ENCODE peak calls at places on chromosomes 12 and 14, in eight cellular contexts. One of them, this sample, is unnamed.

GRCh38 chr14:51236314-51236713 is 3.7 kb upstream of the TMX1 start:
- DNase-seq in adipocyte: peak; percentile 8
- DNase-seq in NCI-H460: no peak
- DNase-seq in activated CD8-positive, alpha-beta memory T cell treated with anti-CD3 and anti-CD28 coated beads for 24 hours: no peak
- DNase-seq in activated T-cell treated with anti-CD3 and anti-CD28 coated beads, Interleukin-2, amount 50 U/mL, for 72 hours: peak; percentile 29
- DNase-seq in activated CD4-positive, alpha-beta T cell treated with anti-CD3 and anti-CD28 coated beads, Interleukin-2, amount 50 U/mL, for 1 hour: no peak
- DNase-seq in astrocyte of the hippocampus: no peak
- DNase-seq in A549: no peak
- DNase-seq in this sample: peak; percentile 36

GRCh38 chr14:75249251-75249957 is 29.2 kb upstream of the FOS start:
- DNase-seq in adipocyte: no peak
- DNase-seq in NCI-H460: no peak
- DNase-seq in activated CD8-positive, alpha-beta memory T cell treated with anti-CD3 and anti-CD28 coated beads for 24 hours: peak; percentile 86
- DNase-seq in activated T-cell treated with anti-CD3 and anti-CD28 coated beads, Interleukin-2, amount 50 U/mL, for 72 hours: peak; percentile 90
- DNase-seq in activated CD4-positive, alpha-beta T cell treated with anti-CD3 and anti-CD28 coated beads, Interleukin-2, amount 50 U/mL, for 1 hour: peak; percentile 78
- DNase-seq in astrocyte of the hippocampus: peak; percentile 54
- DNase-seq in A549: no peak
- DNase-seq in this sample: no peak

GRCh38 chr12:54197037-54197909 is 8.5 kb upstream of the SMUG1 start:
- DNase-seq in adipocyte: no peak
- DNase-seq in NCI-H460: no peak
- DNase-seq in activated CD8-positive, alpha-beta memory T cell treated with anti-CD3 and anti-CD28 coated beads for 24 hours: no peak
- DNase-seq in activated T-cell treated with anti-CD3 and anti-CD28 coated beads, Interleukin-2, amount 50 U/mL, for 72 hours: no peak
- DNase-seq in activated CD4-positive, alpha-beta T cell treated with anti-CD3 and anti-CD28 coated beads, Interleukin-2, amount 50 U/mL, for 1 hour: no peak
- DNase-seq in astrocyte of the hippocampus: peak; percentile 63
- DNase-seq in A549: no peak
- DNase-seq in this sample: peak; percentile 62

GRCh38 chr12:13841358-13841757 is 140.0 kb downstream of the GRIN2B start:
- DNase-seq in adipocyte: no peak
- DNase-seq in NCI-H460: no peak
- DNase-seq in activated CD8-positive, alpha-beta memory T cell treated with anti-CD3 and anti-CD28 coated beads for 24 hours: no peak
- DNase-seq in activated T-cell treated with anti-CD3 and anti-CD28 coated beads, Interleukin-2, amount 50 U/mL, for 72 hours: no peak
- DNase-seq in activated CD4-positive, alpha-beta T cell treated with anti-CD3 and anti-CD28 coated beads, Interleukin-2, amount 50 U/mL, for 1 hour: no peak
- DNase-seq in astrocyte of the hippocampus: no peak
- DNase-seq in A549: no peak
- DNase-seq in this sample: no peak

GRCh38 chr12:52976574-52977071 is 27.7 kb downstream of the KRT18 start:
- DNase-seq in adipocyte: peak; percentile 52
- DNase-seq in NCI-H460: no peak
- DNase-seq in activated CD8-positive, alpha-beta memory T cell treated with anti-CD3 and anti-CD28 coated beads for 24 hours: no peak
- DNase-seq in activated T-cell treated with anti-CD3 and anti-CD28 coated beads, Interleukin-2, amount 50 U/mL, for 72 hours: no peak
- DNase-seq in activated CD4-positive, alpha-beta T cell treated with anti-CD3 and anti-CD28 coated beads, Interleukin-2, amount 50 U/mL, for 1 hour: no peak
- DNase-seq in astrocyte of the hippocampus: peak; percentile 82
- DNase-seq in A549: peak; percentile 60
- DNase-seq in this sample: peak; percentile 99

GRCh38 chr12:114691196-114691595 is 7.2 kb upstream of the TBX3 start:
- DNase-seq in adipocyte: no peak
- DNase-seq in NCI-H460: no peak
- DNase-seq in activated CD8-positive, alpha-beta memory T cell treated with anti-CD3 and anti-CD28 coated beads for 24 hours: no peak
- DNase-seq in activated T-cell treated with anti-CD3 and anti-CD28 coated beads, Interleukin-2, amount 50 U/mL, for 72 hours: no peak
- DNase-seq in activated CD4-positive, alpha-beta T cell treated with anti-CD3 and anti-CD28 coated beads, Interleukin-2, amount 50 U/mL, for 1 hour: no peak
- DNase-seq in astrocyte of the hippocampus: no peak
- DNase-seq in A549: no peak
- DNase-seq in this sample: peak; percentile 64

GRCh38 chr12:132525833-132526455 is 36.0 kb downstream of the FBRSL1 start:
- DNase-seq in adipocyte: no peak
- DNase-seq in NCI-H460: no peak
- DNase-seq in activated CD8-positive, alpha-beta memory T cell treated with anti-CD3 and anti-CD28 coated beads for 24 hours: no peak
- DNase-seq in activated T-cell treated with anti-CD3 and anti-CD28 coated beads, Interleukin-2, amount 50 U/mL, for 72 hours: no peak
- DNase-seq in activated CD4-positive, alpha-beta T cell treated with anti-CD3 and anti-CD28 coated beads, Interleukin-2, amount 50 U/mL, for 1 hour: no peak
- DNase-seq in astrocyte of the hippocampus: peak; percentile 46
- DNase-seq in A549: no peak
- DNase-seq in this sample: no peak

GRCh38 chr12:13203028-13203922 is 6.7 kb downstream of the EMP1 start:
- DNase-seq in adipocyte: no peak
- DNase-seq in NCI-H460: no peak
- DNase-seq in activated CD8-positive, alpha-beta memory T cell treated with anti-CD3 and anti-CD28 coated beads for 24 hours: no peak
- DNase-seq in activated T-cell treated with anti-CD3 and anti-CD28 coated beads, Interleukin-2, amount 50 U/mL, for 72 hours: peak; percentile 18
- DNase-seq in activated CD4-positive, alpha-beta T cell treated with anti-CD3 and anti-CD28 coated beads, Interleukin-2, amount 50 U/mL, for 1 hour: no peak
- DNase-seq in astrocyte of the hippocampus: no peak
- DNase-seq in A549: peak; percentile 55
- DNase-seq in this sample: peak; percentile 44

GRCh38 chr14:60274448-60274847 is 25.4 kb downstream of the PPM1A start:
- DNase-seq in adipocyte: no peak
- DNase-seq in NCI-H460: no peak
- DNase-seq in activated CD8-positive, alpha-beta memory T cell treated with anti-CD3 and anti-CD28 coated beads for 24 hours: no peak
- DNase-seq in activated T-cell treated with anti-CD3 and anti-CD28 coated beads, Interleukin-2, amount 50 U/mL, for 72 hours: no peak
- DNase-seq in activated CD4-positive, alpha-beta T cell treated with anti-CD3 and anti-CD28 coated beads, Interleukin-2, amount 50 U/mL, for 1 hour: no peak
- DNase-seq in astrocyte of the hippocampus: no peak
- DNase-seq in A549: no peak
- DNase-seq in this sample: no peak

GRCh38 chr14:53509227-53509822 is 356.2 kb upstream of the DDHD1 start:
- DNase-seq in adipocyte: peak; percentile 75
- DNase-seq in NCI-H460: no peak
- DNase-seq in activated CD8-positive, alpha-beta memory T cell treated with anti-CD3 and anti-CD28 coated beads for 24 hours: no peak
- DNase-seq in activated T-cell treated with anti-CD3 and anti-CD28 coated beads, Interleukin-2, amount 50 U/mL, for 72 hours: no peak
- DNase-seq in activated CD4-positive, alpha-beta T cell treated with anti-CD3 and anti-CD28 coated beads, Interleukin-2, amount 50 U/mL, for 1 hour: no peak
- DNase-seq in astrocyte of the hippocampus: peak; percentile 63
- DNase-seq in A549: no peak
- DNase-seq in this sample: peak; percentile 37

GRCh38 chr12:53204351-53204750 is 2.7 kb downstream of the ITGB7 start:
- DNase-seq in adipocyte: no peak
- DNase-seq in NCI-H460: no peak
- DNase-seq in activated CD8-positive, alpha-beta memory T cell treated with anti-CD3 and anti-CD28 coated beads for 24 hours: no peak
- DNase-seq in activated T-cell treated with anti-CD3 and anti-CD28 coated beads, Interleukin-2, amount 50 U/mL, for 72 hours: no peak
- DNase-seq in activated CD4-positive, alpha-beta T cell treated with anti-CD3 and anti-CD28 coated beads, Interleukin-2, amount 50 U/mL, for 1 hour: no peak
- DNase-seq in astrocyte of the hippocampus: no peak
- DNase-seq in A549: no peak
- DNase-seq in this sample: no peak

GRCh38 chr14:66174453-66174891 is 311.7 kb upstream of the CCDC196 start:
- DNase-seq in adipocyte: peak; percentile 30
- DNase-seq in NCI-H460: no peak
- DNase-seq in activated CD8-positive, alpha-beta memory T cell treated with anti-CD3 and anti-CD28 coated beads for 24 hours: no peak
- DNase-seq in activated T-cell treated with anti-CD3 and anti-CD28 coated beads, Interleukin-2, amount 50 U/mL, for 72 hours: no peak
- DNase-seq in activated CD4-positive, alpha-beta T cell treated with anti-CD3 and anti-CD28 coated beads, Interleukin-2, amount 50 U/mL, for 1 hour: no peak
- DNase-seq in astrocyte of the hippocampus: no peak
- DNase-seq in A549: no peak
- DNase-seq in this sample: no peak

GRCh38 chr14:73810478-73811163 is 41.0 kb upstream of the PTGR2 start:
- DNase-seq in adipocyte: no peak
- DNase-seq in NCI-H460: no peak
- DNase-seq in activated CD8-positive, alpha-beta memory T cell treated with anti-CD3 and anti-CD28 coated beads for 24 hours: no peak
- DNase-seq in activated T-cell treated with anti-CD3 and anti-CD28 coated beads, Interleukin-2, amount 50 U/mL, for 72 hours: no peak
- DNase-seq in activated CD4-positive, alpha-beta T cell treated with anti-CD3 and anti-CD28 coated beads, Interleukin-2, amount 50 U/mL, for 1 hour: no peak
- DNase-seq in astrocyte of the hippocampus: no peak
- DNase-seq in A549: no peak
- DNase-seq in this sample: peak; percentile 19

GRCh38 chr12:110262442-110263388 is 18.3 kb upstream of the ATP2A2 start:
- DNase-seq in adipocyte: peak; percentile 60
- DNase-seq in NCI-H460: no peak
- DNase-seq in activated CD8-positive, alpha-beta memory T cell treated with anti-CD3 and anti-CD28 coated beads for 24 hours: no peak
- DNase-seq in activated T-cell treated with anti-CD3 and anti-CD28 coated beads, Interleukin-2, amount 50 U/mL, for 72 hours: no peak
- DNase-seq in activated CD4-positive, alpha-beta T cell treated with anti-CD3 and anti-CD28 coated beads, Interleukin-2, amount 50 U/mL, for 1 hour: no peak
- DNase-seq in astrocyte of the hippocampus: no peak
- DNase-seq in A549: no peak
- DNase-seq in this sample: no peak

GRCh38 chr12:113194971-113195391 is 9.5 kb downstream of the RITA1 start:
- DNase-seq in adipocyte: peak; percentile 64
- DNase-seq in NCI-H460: no peak
- DNase-seq in activated CD8-positive, alpha-beta memory T cell treated with anti-CD3 and anti-CD28 coated beads for 24 hours: no peak
- DNase-seq in activated T-cell treated with anti-CD3 and anti-CD28 coated beads, Interleukin-2, amount 50 U/mL, for 72 hours: no peak
- DNase-seq in activated CD4-positive, alpha-beta T cell treated with anti-CD3 and anti-CD28 coated beads, Interleukin-2, amount 50 U/mL, for 1 hour: no peak
- DNase-seq in astrocyte of the hippocampus: peak; percentile 76
- DNase-seq in A549: no peak
- DNase-seq in this sample: peak; percentile 87

GRCh38 chr12:4134833-4135597 is 138.5 kb upstream of the CCND2 start:
- DNase-seq in adipocyte: no peak
- DNase-seq in NCI-H460: no peak
- DNase-seq in activated CD8-positive, alpha-beta memory T cell treated with anti-CD3 and anti-CD28 coated beads for 24 hours: peak; percentile 59
- DNase-seq in activated T-cell treated with anti-CD3 and anti-CD28 coated beads, Interleukin-2, amount 50 U/mL, for 72 hours: no peak
- DNase-seq in activated CD4-positive, alpha-beta T cell treated with anti-CD3 and anti-CD28 coated beads, Interleukin-2, amount 50 U/mL, for 1 hour: no peak
- DNase-seq in astrocyte of the hippocampus: no peak
- DNase-seq in A549: no peak
- DNase-seq in this sample: no peak

GRCh38 chr14:64649383-64649998 is 54.7 kb upstream of the PLEKHG3 start:
- DNase-seq in adipocyte: peak; percentile 30
- DNase-seq in NCI-H460: no peak
- DNase-seq in activated CD8-positive, alpha-beta memory T cell treated with anti-CD3 and anti-CD28 coated beads for 24 hours: no peak
- DNase-seq in activated T-cell treated with anti-CD3 and anti-CD28 coated beads, Interleukin-2, amount 50 U/mL, for 72 hours: no peak
- DNase-seq in activated CD4-positive, alpha-beta T cell treated with anti-CD3 and anti-CD28 coated beads, Interleukin-2, amount 50 U/mL, for 1 hour: no peak
- DNase-seq in astrocyte of the hippocampus: no peak
- DNase-seq in A549: no peak
- DNase-seq in this sample: peak; percentile 67

GRCh38 chr12:46103691-46104090 is 113.3 kb upstream of the SCAF11 start:
- DNase-seq in adipocyte: no peak
- DNase-seq in NCI-H460: no peak
- DNase-seq in activated CD8-positive, alpha-beta memory T cell treated with anti-CD3 and anti-CD28 coated beads for 24 hours: no peak
- DNase-seq in activated T-cell treated with anti-CD3 and anti-CD28 coated beads, Interleukin-2, amount 50 U/mL, for 72 hours: no peak
- DNase-seq in activated CD4-positive, alpha-beta T cell treated with anti-CD3 and anti-CD28 coated beads, Interleukin-2, amount 50 U/mL, for 1 hour: no peak
- DNase-seq in astrocyte of the hippocampus: no peak
- DNase-seq in A549: no peak
- DNase-seq in this sample: no peak

GRCh38 chr12:67818379-67819001 is 169.9 kb downstream of the DYRK2 start:
- DNase-seq in adipocyte: no peak
- DNase-seq in NCI-H460: no peak
- DNase-seq in activated CD8-positive, alpha-beta memory T cell treated with anti-CD3 and anti-CD28 coated beads for 24 hours: no peak
- DNase-seq in activated T-cell treated with anti-CD3 and anti-CD28 coated beads, Interleukin-2, amount 50 U/mL, for 72 hours: no peak
- DNase-seq in activated CD4-positive, alpha-beta T cell treated with anti-CD3 and anti-CD28 coated beads, Interleukin-2, amount 50 U/mL, for 1 hour: no peak
- DNase-seq in astrocyte of the hippocampus: no peak
- DNase-seq in A549: no peak
- DNase-seq in this sample: no peak

GRCh38 chr12:52139579-52140062 is 52.2 kb downstream of the KRT80 start:
- DNase-seq in adipocyte: peak; percentile 58
- DNase-seq in NCI-H460: no peak
- DNase-seq in activated CD8-positive, alpha-beta memory T cell treated with anti-CD3 and anti-CD28 coated beads for 24 hours: no peak
- DNase-seq in activated T-cell treated with anti-CD3 and anti-CD28 coated beads, Interleukin-2, amount 50 U/mL, for 72 hours: peak; percentile 48
- DNase-seq in activated CD4-positive, alpha-beta T cell treated with anti-CD3 and anti-CD28 coated beads, Interleukin-2, amount 50 U/mL, for 1 hour: peak; percentile 46
- DNase-seq in astrocyte of the hippocampus: peak; percentile 58
- DNase-seq in A549: peak; percentile 68
- DNase-seq in this sample: peak; percentile 31

GRCh38 chr12:30858471-30858870 is 68.1 kb upstream of the TSPAN11 start:
- DNase-seq in adipocyte: no peak
- DNase-seq in NCI-H460: no peak
- DNase-seq in activated CD8-positive, alpha-beta memory T cell treated with anti-CD3 and anti-CD28 coated beads for 24 hours: no peak
- DNase-seq in activated T-cell treated with anti-CD3 and anti-CD28 coated beads, Interleukin-2, amount 50 U/mL, for 72 hours: no peak
- DNase-seq in activated CD4-positive, alpha-beta T cell treated with anti-CD3 and anti-CD28 coated beads, Interleukin-2, amount 50 U/mL, for 1 hour: no peak
- DNase-seq in astrocyte of the hippocampus: no peak
- DNase-seq in A549: no peak
- DNase-seq in this sample: no peak

GRCh38 chr12:21248679-21249078 is 86.0 kb downstream of the SLCO1A2 start:
- DNase-seq in adipocyte: peak; percentile 57
- DNase-seq in NCI-H460: peak; percentile 21
- DNase-seq in activated CD8-positive, alpha-beta memory T cell treated with anti-CD3 and anti-CD28 coated beads for 24 hours: no peak
- DNase-seq in activated T-cell treated with anti-CD3 and anti-CD28 coated beads, Interleukin-2, amount 50 U/mL, for 72 hours: no peak
- DNase-seq in activated CD4-positive, alpha-beta T cell treated with anti-CD3 and anti-CD28 coated beads, Interleukin-2, amount 50 U/mL, for 1 hour: no peak
- DNase-seq in astrocyte of the hippocampus: peak; percentile 11
- DNase-seq in A549: peak; percentile 11
- DNase-seq in this sample: peak; percentile 18

GRCh38 chr12:107318804-107319535 is 225.6 kb upstream of the CRY1 start:
- DNase-seq in adipocyte: peak; percentile 62
- DNase-seq in NCI-H460: no peak
- DNase-seq in activated CD8-positive, alpha-beta memory T cell treated with anti-CD3 and anti-CD28 coated beads for 24 hours: peak; percentile 77
- DNase-seq in activated T-cell treated with anti-CD3 and anti-CD28 coated beads, Interleukin-2, amount 50 U/mL, for 72 hours: peak; percentile 35
- DNase-seq in activated CD4-positive, alpha-beta T cell treated with anti-CD3 and anti-CD28 coated beads, Interleukin-2, amount 50 U/mL, for 1 hour: peak; percentile 17
- DNase-seq in astrocyte of the hippocampus: peak; percentile 80
- DNase-seq in A549: peak; percentile 66
- DNase-seq in this sample: peak; percentile 46

GRCh38 chr12:57093412-57094193 is 4.7 kb downstream of the NAB2 start:
- DNase-seq in adipocyte: peak; percentile 86
- DNase-seq in NCI-H460: no peak
- DNase-seq in activated CD8-positive, alpha-beta memory T cell treated with anti-CD3 and anti-CD28 coated beads for 24 hours: peak; percentile 89
- DNase-seq in activated T-cell treated with anti-CD3 and anti-CD28 coated beads, Interleukin-2, amount 50 U/mL, for 72 hours: peak; percentile 76
- DNase-seq in activated CD4-positive, alpha-beta T cell treated with anti-CD3 and anti-CD28 coated beads, Interleukin-2, amount 50 U/mL, for 1 hour: peak; percentile 56
- DNase-seq in astrocyte of the hippocampus: peak; percentile 86
- DNase-seq in A549: peak; percentile 59
- DNase-seq in this sample: peak; percentile 89

GRCh38 chr14:49768301-49769121 is 558 bp downstream of the KLHDC2 start:
- DNase-seq in adipocyte: peak; percentile 67
- DNase-seq in NCI-H460: peak; percentile 70
- DNase-seq in activated CD8-positive, alpha-beta memory T cell treated with anti-CD3 and anti-CD28 coated beads for 24 hours: peak; percentile 83
- DNase-seq in activated T-cell treated with anti-CD3 and anti-CD28 coated beads, Interleukin-2, amount 50 U/mL, for 72 hours: peak; percentile 82
- DNase-seq in activated CD4-positive, alpha-beta T cell treated with anti-CD3 and anti-CD28 coated beads, Interleukin-2, amount 50 U/mL, for 1 hour: peak; percentile 57
- DNase-seq in astrocyte of the hippocampus: peak; percentile 76
- DNase-seq in A549: peak; percentile 81
- DNase-seq in this sample: peak; percentile 63

GRCh38 chr12:116687888-116688287 is 50.0 kb downstream of the SPRING1 start:
- DNase-seq in adipocyte: no peak
- DNase-seq in NCI-H460: no peak
- DNase-seq in activated CD8-positive, alpha-beta memory T cell treated with anti-CD3 and anti-CD28 coated beads for 24 hours: peak; percentile 76
- DNase-seq in activated T-cell treated with anti-CD3 and anti-CD28 coated beads, Interleukin-2, amount 50 U/mL, for 72 hours: peak; percentile 32
- DNase-seq in activated CD4-positive, alpha-beta T cell treated with anti-CD3 and anti-CD28 coated beads, Interleukin-2, amount 50 U/mL, for 1 hour: peak; percentile 20
- DNase-seq in astrocyte of the hippocampus: peak; percentile 11
- DNase-seq in A549: peak; percentile 76
- DNase-seq in this sample: peak; percentile 39

GRCh38 chr12:57895337-57896138 is 45.8 kb upstream of the ATP23 start:
- DNase-seq in adipocyte: peak; percentile 7
- DNase-seq in NCI-H460: no peak
- DNase-seq in activated CD8-positive, alpha-beta memory T cell treated with anti-CD3 and anti-CD28 coated beads for 24 hours: no peak
- DNase-seq in activated T-cell treated with anti-CD3 and anti-CD28 coated beads, Interleukin-2, amount 50 U/mL, for 72 hours: no peak
- DNase-seq in activated CD4-positive, alpha-beta T cell treated with anti-CD3 and anti-CD28 coated beads, Interleukin-2, amount 50 U/mL, for 1 hour: no peak
- DNase-seq in astrocyte of the hippocampus: no peak
- DNase-seq in A549: no peak
- DNase-seq in this sample: peak; percentile 46

GRCh38 chr12:117607778-117608177 is 246.4 kb upstream of the NOS1 start:
- DNase-seq in adipocyte: no peak
- DNase-seq in NCI-H460: no peak
- DNase-seq in activated CD8-positive, alpha-beta memory T cell treated with anti-CD3 and anti-CD28 coated beads for 24 hours: no peak
- DNase-seq in activated T-cell treated with anti-CD3 and anti-CD28 coated beads, Interleukin-2, amount 50 U/mL, for 72 hours: no peak
- DNase-seq in activated CD4-positive, alpha-beta T cell treated with anti-CD3 and anti-CD28 coated beads, Interleukin-2, amount 50 U/mL, for 1 hour: no peak
- DNase-seq in astrocyte of the hippocampus: no peak
- DNase-seq in A549: no peak
- DNase-seq in this sample: no peak

GRCh38 chr12:107912421-107913004 is 138.0 kb downstream of the ASCL4 start:
- DNase-seq in adipocyte: no peak
- DNase-seq in NCI-H460: peak; percentile 36
- DNase-seq in activated CD8-positive, alpha-beta memory T cell treated with anti-CD3 and anti-CD28 coated beads for 24 hours: peak; percentile 84
- DNase-seq in activated T-cell treated with anti-CD3 and anti-CD28 coated beads, Interleukin-2, amount 50 U/mL, for 72 hours: peak; percentile 78
- DNase-seq in activated CD4-positive, alpha-beta T cell treated with anti-CD3 and anti-CD28 coated beads, Interleukin-2, amount 50 U/mL, for 1 hour: peak; percentile 53
- DNase-seq in astrocyte of the hippocampus: peak; percentile 2
- DNase-seq in A549: peak; percentile 73
- DNase-seq in this sample: peak; percentile 17

GRCh38 chr12:24470050-24470449 is 478.9 kb downstream of the BCAT1 start:
- DNase-seq in adipocyte: no peak
- DNase-seq in NCI-H460: no peak
- DNase-seq in activated CD8-positive, alpha-beta memory T cell treated with anti-CD3 and anti-CD28 coated beads for 24 hours: no peak
- DNase-seq in activated T-cell treated with anti-CD3 and anti-CD28 coated beads, Interleukin-2, amount 50 U/mL, for 72 hours: no peak
- DNase-seq in activated CD4-positive, alpha-beta T cell treated with anti-CD3 and anti-CD28 coated beads, Interleukin-2, amount 50 U/mL, for 1 hour: no peak
- DNase-seq in astrocyte of the hippocampus: no peak
- DNase-seq in A549: no peak
- DNase-seq in this sample: peak; percentile 5

GRCh38 chr12:56722832-56723231 is 2.3 kb downstream of the NACA start:
- DNase-seq in adipocyte: no peak
- DNase-seq in NCI-H460: no peak
- DNase-seq in activated CD8-positive, alpha-beta memory T cell treated with anti-CD3 and anti-CD28 coated beads for 24 hours: no peak
- DNase-seq in activated T-cell treated with anti-CD3 and anti-CD28 coated beads, Interleukin-2, amount 50 U/mL, for 72 hours: no peak
- DNase-seq in activated CD4-positive, alpha-beta T cell treated with anti-CD3 and anti-CD28 coated beads, Interleukin-2, amount 50 U/mL, for 1 hour: no peak
- DNase-seq in astrocyte of the hippocampus: no peak
- DNase-seq in A549: no peak
- DNase-seq in this sample: no peak

This sample was measured in EH.